ENCODE peak calls at places on chromosomes 11 and 22, in six cellular contexts. Z is CD8-positive, alpha-beta memory T cell; G is heart right ventricle; K is HCT116; N is coronary artery; S is GM23248. M is an unnamed sample.

GRCh38 chr11:120514541-120515121 is 3.1 kb downstream of the GRIK4 start:
- DNase-seq in Z (no peak), G (no peak), K (no peak), N (no peak), S (no peak), M (no peak)

GRCh38 chr22:21958360-21959273 is 6.0 kb upstream of the PPM1F start:
- DNase-seq in Z (no peak), G (no peak), K (no peak), N (no peak), S (no peak), M (no peak)

GRCh38 chr11:86193297-86194095 is 51.1 kb upstream of the EED start:
- DNase-seq in Z (peak), G (peak), K (peak), N (no peak), S (peak), M (peak)

GRCh38 chr11:124896071-124896750 is 1.5 kb downstream of the ROBO4 start:
- DNase-seq in Z (no peak), G (no peak), K (no peak), N (no peak), S (no peak), M (no peak)

GRCh38 chr11:65482306-65482850 is 16.5 kb upstream of the MALAT1 start:
- DNase-seq in Z (no peak), G (no peak), K (no peak), N (no peak), S (no peak), M (peak)

GRCh38 chr11:95358516-95359322 is 127.7 kb upstream of the SESN3 start:
- DNase-seq in Z (no peak), G (peak), K (no peak), N (no peak), S (peak), M (no peak)

GRCh38 chr22:47380692-47381091 is 618.2 kb downstream of the TBC1D22A start:
- DNase-seq in Z (no peak), G (no peak), K (no peak), N (no peak), S (no peak), M (no peak)

GRCh38 chr11:36071917-36072500 is 128.1 kb downstream of the LDLRAD3 start:
- DNase-seq in Z (no peak), G (no peak), K (no peak), N (no peak), S (no peak), M (no peak)

GRCh38 chr22:31749636-31750364 is at the start of gene PRR14L:
- DNase-seq in Z (peak), G (peak), K (peak), N (peak), S (peak), M (peak)

GRCh38 chr22:31750365-31751284 is 693 bp upstream of the PRR14L start:
- DNase-seq in Z (no peak), G (no peak), K (no peak), N (no peak), S (no peak), M (no peak)

GRCh38 chr22:31743871-31744270 is 6.1 kb downstream of the PRR14L start:
- DNase-seq in Z (no peak), G (no peak), K (no peak), N (no peak), S (no peak), M (no peak)

GRCh38 chr22:31748490-31748889 is 1.4 kb downstream of the PRR14L start:
- DNase-seq in Z (no peak), G (no peak), K (no peak), N (no peak), S (peak), M (no peak)

DNA sequence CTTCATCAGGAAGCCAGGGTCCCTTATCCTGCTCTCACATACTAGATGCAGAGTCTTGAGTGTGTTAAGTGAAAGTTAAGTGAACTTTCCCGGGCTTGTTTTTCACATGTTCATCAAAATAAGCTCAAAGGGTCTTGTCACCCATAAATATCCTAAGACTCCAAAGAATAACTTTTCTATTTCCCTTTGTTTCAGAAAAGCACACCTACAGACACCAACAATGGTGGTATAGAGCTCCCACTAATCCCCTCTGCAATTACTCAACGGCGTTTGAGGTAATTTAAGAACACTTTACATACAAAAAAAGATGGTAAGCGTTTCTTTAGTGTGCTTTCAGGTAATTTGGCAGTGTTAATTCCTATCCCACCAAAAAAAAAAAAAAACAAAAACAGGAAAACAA is 2.5 kb downstream of the PRR14L start:
- DNase-seq in Z (no peak), G (no peak), K (no peak), N (no peak), S (no peak), M (no peak)
- H3K27ac ChIP-seq in Z (no peak), G (no peak), K (no peak), N (no peak), S (no peak), M (no peak)

GRCh38 chr11:1767399-1768140 is 3.8 kb upstream of the CTSD start:
- DNase-seq in Z (no peak), G (no peak), K (no peak), N (no peak), S (no peak), M (no peak)
- H3K27ac ChIP-seq in Z (no peak), G (no peak), K (no peak), N (no peak), S (no peak), M (no peak)

GRCh38 chr22:45478108-45478771 is 24.4 kb upstream of the FBLN1 start:
- DNase-seq in Z (no peak), G (no peak), K (no peak), N (no peak), S (peak), M (no peak)

GRCh38 chr22:45477366-45478107 is 25.1 kb upstream of the FBLN1 start:
- DNase-seq in Z (no peak), G (no peak), K (no peak), N (no peak), S (no peak), M (no peak)

GRCh38 chr22:45475063-45475747 is 27.5 kb upstream of the FBLN1 start:
- DNase-seq in Z (no peak), G (no peak), K (no peak), N (no peak), S (no peak), M (no peak)

GRCh38 chr22:45476814-45477213 is 25.9 kb upstream of the FBLN1 start:
- DNase-seq in Z (no peak), G (no peak), K (no peak), N (no peak), S (peak), M (no peak)

GRCh38 chr22:45475876-45476514 is 26.7 kb upstream of the FBLN1 start:
- DNase-seq in Z (no peak), G (no peak), K (no peak), N (no peak), S (peak), M (no peak)
- H3K27ac ChIP-seq in Z (no peak), G (no peak), K (no peak), N (no peak), S (no peak), M (no peak)

GRCh38 chr11:128480665-128481064 is 106.7 kb downstream of the ETS1 start:
- DNase-seq in Z (no peak), G (no peak), K (no peak), N (no peak), S (no peak), M (no peak)

GRCh38 chr11:128482512-128483191 is 104.7 kb downstream of the ETS1 start:
- DNase-seq in Z (peak), G (no peak), K (no peak), N (no peak), S (peak), M (no peak)

GRCh38 chr11:128480066-128480465 is 107.3 kb downstream of the ETS1 start:
- DNase-seq in Z (no peak), G (no peak), K (no peak), N (no peak), S (no peak), M (no peak)

GRCh38 chr11:128482092-128482491 is 105.3 kb downstream of the ETS1 start:
- DNase-seq in Z (no peak), G (no peak), K (no peak), N (no peak), S (no peak), M (no peak)

GRCh38 chr11:128481135-128481534 is 106.2 kb downstream of the ETS1 start:
- DNase-seq in Z (no peak), G (no peak), K (no peak), N (no peak), S (peak), M (no peak)
- H3K27ac ChIP-seq in Z (no peak), G (peak), K (no peak), N (peak), S (peak), M (peak)

DNA sequence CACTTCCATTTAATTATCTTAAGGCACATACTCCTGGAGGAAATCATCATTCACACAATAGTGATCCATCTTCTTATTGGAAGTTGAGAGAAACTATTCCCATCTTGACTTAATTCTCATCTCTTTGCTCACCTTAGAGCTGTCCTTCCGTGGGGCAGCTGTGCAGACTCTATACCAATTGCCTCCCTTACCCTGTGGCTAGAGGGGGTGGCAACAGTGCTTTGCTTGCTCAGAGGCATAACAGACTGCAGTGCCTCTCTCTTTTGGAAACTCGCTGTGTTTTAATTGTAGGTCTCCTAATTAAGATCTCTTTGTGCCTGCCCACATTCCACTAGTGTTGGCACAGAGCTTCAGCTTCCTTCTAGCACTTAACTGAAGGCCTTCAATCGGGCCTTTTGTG is 5.5 kb downstream of the KMT2A start:
- DNase-seq in Z (no peak), G (no peak), K (no peak), N (no peak), S (peak), M (peak)
- H3K27ac ChIP-seq in Z (no peak), G (peak), K (no peak), N (no peak), S (peak), M (no peak)

DNA sequence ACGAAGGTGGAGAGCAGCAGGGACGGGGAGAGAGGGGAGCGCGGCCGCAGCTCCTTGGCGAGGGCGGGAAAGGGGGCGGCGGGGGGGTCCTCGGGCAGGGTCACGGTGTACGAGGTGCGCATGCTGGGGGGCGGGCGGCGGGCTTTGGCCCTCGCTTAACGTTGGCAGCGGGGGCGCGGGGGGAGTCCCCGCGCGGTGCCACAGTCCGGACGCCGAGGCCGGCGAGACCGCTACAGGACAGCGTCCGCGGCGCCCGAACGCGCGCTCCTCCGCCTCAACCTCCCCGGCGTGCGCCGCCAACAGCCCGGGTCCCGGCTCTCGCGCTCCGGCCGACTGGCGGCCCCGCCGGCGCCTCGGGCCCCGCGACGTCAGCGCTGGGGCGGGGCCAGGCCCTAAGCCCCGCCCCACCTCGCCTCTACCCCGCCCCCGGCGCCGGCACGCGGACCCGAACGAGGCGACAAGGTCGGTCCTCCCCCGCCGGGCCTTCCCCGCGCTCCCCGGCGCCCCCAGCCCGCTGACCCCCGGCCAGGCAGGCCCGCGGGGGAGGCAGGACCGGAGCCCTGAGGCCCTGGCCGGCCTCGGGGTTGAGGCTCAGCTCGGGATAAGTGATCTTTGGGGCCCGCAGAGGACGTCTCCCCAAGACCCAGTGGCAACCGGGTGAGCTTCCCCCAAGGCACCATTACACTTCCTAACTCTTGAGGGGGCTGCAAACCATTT is 17.5 kb downstream of the USP2 start:
- DNase-seq in Z (peak), G (no peak), K (no peak), N (no peak), S (peak), M (peak)
- H3K27ac ChIP-seq in Z (no peak), G (peak), K (no peak), N (peak), S (no peak), M (peak)

DNA sequence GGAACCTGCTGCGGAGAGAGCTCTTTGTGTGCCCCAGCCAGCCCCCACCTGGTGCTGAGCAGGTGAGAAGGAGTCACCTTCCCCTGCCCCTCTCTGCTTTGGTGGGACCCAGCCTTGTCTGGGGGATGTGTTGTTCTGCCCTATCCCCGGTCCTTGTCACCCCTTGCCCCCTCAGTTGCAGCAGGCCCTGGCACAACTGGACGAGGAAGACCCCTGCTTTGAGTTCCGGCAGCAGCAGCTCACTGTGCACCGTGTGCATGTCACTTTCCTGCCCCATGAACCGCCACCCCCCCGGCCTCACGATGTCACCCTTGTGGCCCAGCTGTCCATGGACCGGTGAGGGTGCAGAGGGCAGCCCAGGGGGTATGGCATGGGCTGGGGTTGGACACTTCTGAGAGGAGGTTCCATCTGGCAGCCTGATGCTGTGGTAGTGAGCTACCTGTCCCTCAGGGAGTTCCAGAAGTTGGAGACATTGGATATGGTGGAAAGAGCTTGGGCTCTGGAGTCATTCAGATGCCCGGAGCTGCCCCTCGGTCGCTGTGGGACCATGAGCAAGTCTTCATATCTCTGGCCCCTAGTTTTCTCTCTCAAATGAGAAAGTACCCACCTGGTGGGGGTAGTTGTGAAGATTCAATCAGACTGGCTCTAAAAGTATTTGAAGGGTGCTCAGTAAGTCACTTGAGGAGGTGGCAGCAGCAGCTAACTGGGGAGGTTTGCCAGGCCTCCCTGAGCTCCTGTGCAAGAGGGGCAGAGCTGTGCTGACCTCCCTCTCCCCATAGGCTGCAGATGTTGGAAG is 4.3 kb downstream of the LARGE2 start:
- DNase-seq in Z (no peak), G (no peak), K (no peak), N (no peak), S (no peak), M (no peak)
- H3K27ac ChIP-seq in Z (no peak), G (no peak), K (no peak), N (no peak), S (no peak), M (no peak)

DNA sequence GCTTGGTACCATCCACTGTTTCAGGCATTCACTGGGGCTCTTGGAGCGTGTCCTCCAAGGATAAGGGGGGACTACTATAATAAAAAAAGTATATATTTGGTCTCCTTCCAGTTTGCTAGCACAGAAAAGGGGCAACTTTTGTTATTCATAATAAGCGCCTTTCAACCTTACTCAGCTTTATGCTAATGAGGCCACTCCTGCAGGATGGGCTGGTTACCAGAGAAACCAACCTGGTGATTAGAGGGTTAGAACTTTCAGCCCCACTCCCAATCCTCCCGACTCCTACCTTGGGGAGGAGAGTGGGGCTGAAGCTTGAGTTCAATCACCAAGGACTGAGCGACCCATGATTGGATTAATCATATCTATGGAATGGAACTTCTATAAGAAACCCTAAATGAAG is 31.8 kb downstream of the PPFIBP2 start:
- DNase-seq in Z (no peak), G (no peak), K (no peak), N (peak), S (no peak), M (no peak)
- H3K27ac ChIP-seq in Z (no peak), G (no peak), K (no peak), N (no peak), S (no peak), M (no peak)

GRCh38 chr11:126478466-126478865 is 123.0 kb downstream of the ST3GAL4 start:
- DNase-seq in Z (no peak), G (no peak), K (no peak), N (no peak), S (no peak), M (no peak)

GRCh38 chr11:126477526-126478275 is 122.2 kb downstream of the ST3GAL4 start:
- DNase-seq in Z (no peak), G (no peak), K (no peak), N (no peak), S (no peak), M (no peak)

GRCh38 chr11:126475627-126475991 is 120.1 kb downstream of the ST3GAL4 start:
- DNase-seq in Z (no peak), G (no peak), K (no peak), N (no peak), S (no peak), M (no peak)

GRCh38 chr11:126476256-126476970 is 120.9 kb downstream of the ST3GAL4 start:
- DNase-seq in Z (no peak), G (no peak), K (no peak), N (no peak), S (no peak), M (no peak)

GRCh38 chr11:126476977-126477376 is 121.5 kb downstream of the ST3GAL4 start:
- DNase-seq in Z (no peak), G (no peak), K (no peak), N (no peak), S (no peak), M (no peak)
- H3K27ac ChIP-seq in Z (no peak), G (no peak), K (no peak), N (no peak), S (no peak), M (no peak)

M was measured in caudate nucleus.